ENCODE peak calls at places on chromosomes 3 and 15, in four cellular contexts. X is naive thymus-derived CD8-positive, alpha-beta T cell; W is GM13976; O is NCI-H1105. I is an unnamed sample.

GRCh38 chr3:71585126-71585525 is 1.6 kb upstream of the FOXP1 start:
- DNase-seq in X (no peak), W (no peak), O (no peak), I (no peak)

GRCh38 chr3:48486952-48487351 is 17.0 kb downstream of the SHISA5 start:
- DNase-seq in X (no peak), W (no peak), O (no peak), I (no peak)

GRCh38 chr3:187922704-187923393 is 177.6 kb upstream of the BCL6 start:
- DNase-seq in X (no peak), W (no peak), O (no peak), I (no peak)

GRCh38 chr3:171741377-171741776 is 68.9 kb downstream of the PLD1 start:
- DNase-seq in X (no peak), W (no peak), O (peak), I (peak)

GRCh38 chr15:85580914-85581313 is 200.5 kb downstream of the AKAP13 start:
- DNase-seq in X (no peak), W (no peak), O (no peak), I (no peak)

GRCh38 chr15:81747026-81747425 is 298.8 kb downstream of the MEX3B start:
- DNase-seq in X (no peak), W (no peak), O (no peak), I (no peak)

GRCh38 chr3:107524214-107525100 is 1.7 kb downstream of the BBX start:
- DNase-seq in X (peak), W (peak), O (peak), I (peak)

GRCh38 chr3:27559381-27559780 is 75.2 kb upstream of the SLC4A7 start:
- DNase-seq in X (no peak), W (no peak), O (no peak), I (no peak)

GRCh38 chr3:128492353-128493220 is at the start of gene GATA2:
- DNase-seq in X (no peak), W (no peak), O (peak), I (peak)

GRCh38 chr3:32646761-32647160 is 38.2 kb upstream of the CNOT10 start:
- DNase-seq in X (no peak), W (no peak), O (no peak), I (no peak)

GRCh38 chr15:57591822-57592367 is at the start of gene MYZAP:
- DNase-seq in X (peak), W (peak), O (peak), I (peak)

GRCh38 chr15:85722789-85723188 is 71.9 kb downstream of the KLHL25 start:
- DNase-seq in X (no peak), W (no peak), O (no peak), I (no peak)

GRCh38 chr3:20666091-20666490 is 480.1 kb upstream of the SGO1 start:
- DNase-seq in X (no peak), W (no peak), O (no peak), I (no peak)

GRCh38 chr3:56323986-56324420 is 144.3 kb downstream of the ERC2 start:
- DNase-seq in X (no peak), W (no peak), O (no peak), I (no peak)

GRCh38 chr3:194285024-194285858 is 65.9 kb downstream of the CPN2 start:
- DNase-seq in X (no peak), W (no peak), O (no peak), I (no peak)

GRCh38 chr3:11774296-11774877 is 72.3 kb downstream of the TAMM41 start:
- DNase-seq in X (no peak), W (peak), O (no peak), I (no peak)

GRCh38 chr3:127990051-127990450 is 62.2 kb upstream of the SEC61A1 start:
- DNase-seq in X (no peak), W (no peak), O (no peak), I (no peak)

GRCh38 chr3:116264546-116265174 is 180.6 kb downstream of the LSAMP start:
- DNase-seq in X (no peak), W (no peak), O (no peak), I (no peak)

GRCh38 chr15:96181873-96182301 is 148.6 kb upstream of the NR2F2 start:
- DNase-seq in X (no peak), W (no peak), O (no peak), I (no peak)

GRCh38 chr3:195196266-195196665 is 74.7 kb downstream of the XXYLT1 start:
- DNase-seq in X (no peak), W (no peak), O (no peak), I (no peak)

GRCh38 chr3:169250000-169250399 is 413.5 kb downstream of the MECOM start:
- DNase-seq in X (no peak), W (no peak), O (no peak), I (no peak)

GRCh38 chr15:68560501-68561113 is 18.2 kb upstream of the CORO2B start:
- DNase-seq in X (no peak), W (no peak), O (no peak), I (no peak)

GRCh38 chr3:153070153-153070868 is 91.7 kb upstream of the RAP2B start:
- DNase-seq in X (no peak), W (no peak), O (no peak), I (no peak)

GRCh38 chr3:18641916-18642315 is 216.8 kb upstream of the SATB1 start:
- DNase-seq in X (no peak), W (no peak), O (no peak), I (no peak)

GRCh38 chr3:97992547-97993173 is 20.4 kb upstream of the RIOX2 start:
- DNase-seq in X (no peak), W (no peak), O (no peak), I (no peak)

GRCh38 chr3:112699436-112699978 is 58.6 kb upstream of the CCDC80 start:
- DNase-seq in X (no peak), W (no peak), O (no peak), I (no peak)

GRCh38 chr3:37223084-37223975 is 48.9 kb upstream of the LRRFIP2 start:
- DNase-seq in X (no peak), W (no peak), O (no peak), I (no peak)

GRCh38 chr3:139653582-139653981 is 24.2 kb downstream of the NMNAT3 start:
- DNase-seq in X (no peak), W (no peak), O (no peak), I (no peak)

GRCh38 chr15:88419830-88420229 is 47.4 kb downstream of the MRPL46 start:
- DNase-seq in X (no peak), W (no peak), O (no peak), I (no peak)

GRCh38 chr3:13879946-13880810 is at the start of gene WNT7A:
- DNase-seq in X (peak), W (peak), O (no peak), I (no peak)